ENCODE peak calls at places on chromosomes 1 and 21, in four cellular contexts. T, Y, H and B are unnamed samples.

GRCh38 chr1:223413216-223413615 is 20.0 kb downstream of the CCDC185 start:
- DNase-seq in T (no peak), H (no peak), Y (no peak), B (no peak)

GRCh38 chr21:18248171-18248570 is 3.5 kb downstream of the CHODL start:
- DNase-seq in T (no peak), H (no peak), Y (no peak), B (no peak)

GRCh38 chr1:177849130-177849529 is 120.7 kb downstream of the SEC16B start:
- DNase-seq in H (no peak), Y (peak; percentile 80), T (peak; percentile 44), B (no peak)

GRCh38 chr1:227429447-227430359 is 111.4 kb upstream of the CDC42BPA start:
- DNase-seq in Y (peak; percentile 42), T (peak; percentile 22), H (peak; percentile 73), B (no peak)

GRCh38 chr1:207814469-207814868 is 62.6 kb downstream of the CD46 start:
- DNase-seq in T (no peak), H (no peak), Y (no peak), B (no peak)

GRCh38 chr1:230972855-230973271 is 5.8 kb downstream of the TTC13 start:
- DNase-seq in H (no peak), T (no peak), Y (peak; percentile 9), B (no peak)

GRCh38 chr1:22447581-22448215 is 4.0 kb upstream of the ZBTB40 start:
- DNase-seq in Y (peak; percentile 70), H (no peak), T (peak; percentile 51), B (no peak)

GRCh38 chr1:194644528-194644927 is 1458.1 kb upstream of the B3GALT2 start:
- DNase-seq in H (no peak), T (no peak), Y (no peak), B (no peak)

GRCh38 chr1:20498116-20498515 is 9.8 kb downstream of the MUL1 start:
- DNase-seq in Y (no peak), H (no peak), T (no peak), B (no peak)

GRCh38 chr1:30706528-30706927 is 16.9 kb downstream of the MATN1 start:
- DNase-seq in Y (no peak), T (peak; percentile 24), H (peak; percentile 56), B (no peak)

GRCh38 chr1:224502459-224503160 is 68.0 kb upstream of the WDR26 start:
- DNase-seq in T (peak; percentile 15), H (peak; percentile 59), Y (no peak), B (no peak)

GRCh38 chr1:175818929-175819328 is 75.5 kb upstream of the TNR start:
- DNase-seq in T (no peak), H (no peak), Y (no peak), B (no peak)

GRCh38 chr21:44517175-44517899 is 22.7 kb downstream of the KRTAP10-1 start:
- DNase-seq in Y (no peak), T (peak; percentile 6), H (peak; percentile 48), B (no peak)

GRCh38 chr1:181179980-181180964 is 91.8 kb downstream of the IER5 start:
- DNase-seq in H (no peak), T (peak; percentile 77), Y (peak; percentile 58), B (no peak)

GRCh38 chr1:245537992-245538391 is 383.2 kb downstream of the KIF26B start:
- DNase-seq in T (peak; percentile 9), Y (peak; percentile 68), H (no peak), B (no peak)

GRCh38 chr1:174965006-174965971 is 34.5 kb upstream of the CACYBP start:
- DNase-seq in Y (no peak), H (no peak), T (no peak), B (no peak)

GRCh38 chr1:116151739-116152576 is 40.8 kb downstream of the MAB21L3 start:
- DNase-seq in T (peak; percentile 67), Y (peak; percentile 57), H (peak; percentile 93), B (peak; percentile 59)

GRCh38 chr1:3186526-3186921 is 117.5 kb downstream of the PRDM16 start:
- DNase-seq in T (peak; percentile 11), H (peak; percentile 45), Y (peak; percentile 80), B (peak; percentile 72)

GRCh38 chr1:227899820-227900449 is 47.8 kb downstream of the WNT9A start:
- DNase-seq in H (no peak), T (no peak), Y (no peak), B (peak; percentile 36)

GRCh38 chr1:209406111-209406654 is 177.3 kb upstream of the CAMK1G start:
- DNase-seq in Y (peak; percentile 56), T (no peak), H (no peak), B (no peak)

GRCh38 chr1:10549919-10550656 is 75.3 kb downstream of the PEX14 start:
- DNase-seq in Y (no peak), H (no peak), T (no peak), B (no peak)

GRCh38 chr1:30613188-30613587 is 110.2 kb downstream of the MATN1 start:
- DNase-seq in T (no peak), H (no peak), Y (no peak), B (no peak)

GRCh38 chr1:38418195-38419030 is 371.8 kb upstream of the POU3F1 start:
- DNase-seq in T (no peak), Y (peak; percentile 41), H (peak; percentile 85), B (no peak)

GRCh38 chr1:156246762-156247459 is 945 bp downstream of the PAQR6 start:
- DNase-seq in Y (no peak), T (no peak), H (no peak), B (no peak)

GRCh38 chr1:43072314-43072713 is 99.8 kb downstream of the EBNA1BP2 start:
- DNase-seq in H (no peak), Y (no peak), T (no peak), B (no peak)

GRCh38 chr1:164914208-164914607 is 355.2 kb downstream of the PBX1 start:
- DNase-seq in Y (peak; percentile 27), T (peak; percentile 79), H (peak; percentile 39), B (no peak)

GRCh38 chr1:10122926-10123325 is 87.4 kb upstream of the KIF1B start:
- DNase-seq in T (peak; percentile 26), H (no peak), Y (peak; percentile 91), B (no peak)

GRCh38 chr1:66172272-66172671 is 361.7 kb upstream of the SGIP1 start:
- DNase-seq in H (no peak), T (no peak), Y (no peak), B (no peak)

GRCh38 chr1:230145505-230145899 is 78.5 kb downstream of the GALNT2 start:
- DNase-seq in T (no peak), Y (no peak), H (peak; percentile 51), B (no peak)

GRCh38 chr1:152760551-152761190 is 2.8 kb downstream of the KPRP start:
- DNase-seq in Y (no peak), T (no peak), H (no peak), B (no peak)

GRCh38 chr21:45644041-45644906 is 749 bp downstream of the PCBP3 start:
- DNase-seq in Y (no peak), H (no peak), T (peak; percentile 28), B (no peak)

GRCh38 chr1:113389953-113390834 is at the start of gene MAGI3:
- DNase-seq in T (peak; percentile 99), H (peak; percentile 99), Y (peak; percentile 97), B (peak; percentile 99)

GRCh38 chr1:113388017-113388620 is 2.2 kb upstream of the MAGI3 start:
- DNase-seq in T (no peak), Y (no peak), H (no peak), B (no peak)

GRCh38 chr1:113390871-113391642 is 742 bp downstream of the MAGI3 start:
- DNase-seq in T (peak; percentile 25), H (peak; percentile 39), Y (no peak), B (peak; percentile 36)

GRCh38 chr1:113389356-113389952 is 861 bp upstream of the MAGI3 start:
- DNase-seq in Y (no peak), T (no peak), H (no peak), B (no peak)

DNA sequence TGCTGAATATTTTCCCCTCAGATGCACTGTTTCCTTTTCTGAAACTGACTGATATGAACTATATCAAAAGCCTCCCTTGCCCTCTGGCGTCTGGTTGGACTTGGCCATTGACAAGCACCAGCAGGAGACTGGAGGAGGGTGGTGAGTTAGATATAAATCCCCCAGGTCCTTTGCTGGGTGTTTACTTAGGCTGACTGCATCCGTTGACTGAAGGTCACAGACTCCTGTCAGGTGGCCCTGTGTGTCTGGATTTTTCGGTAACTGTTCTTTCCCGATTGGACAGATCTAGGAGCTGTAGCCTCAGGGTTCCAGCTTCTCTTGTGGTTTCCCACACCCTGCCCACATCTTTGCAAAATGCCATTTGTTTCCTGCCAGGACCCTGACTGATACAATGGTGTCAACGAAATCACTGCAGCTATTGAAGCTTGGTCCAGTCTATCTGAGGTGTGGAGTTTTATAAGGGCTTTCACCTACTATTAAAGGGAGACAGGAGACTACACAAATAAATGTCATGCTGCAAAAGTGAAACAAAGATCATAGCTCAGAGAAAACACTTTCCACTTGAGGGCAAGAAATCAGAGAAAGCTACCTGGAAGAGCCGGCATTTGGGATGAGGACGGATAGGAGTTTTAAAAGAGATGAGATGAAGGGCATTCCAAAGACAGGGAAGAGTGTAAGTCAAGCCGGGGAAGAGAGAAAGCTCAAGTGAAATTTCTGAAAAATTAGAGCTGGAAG is 1.5 kb upstream of the MAGI3 start:
- DNase-seq in H (no peak), Y (no peak), T (no peak), B (no peak)
- TF ChIP-seq CTCF in H (no peak), Y (no peak), T (no peak), B (no peak)

GRCh38 chr1:235093013-235093618 is 35.5 kb downstream of the TOMM20 start:
- DNase-seq in H (peak; percentile 67), T (peak; percentile 73), Y (peak; percentile 53), B (no peak)
- TF ChIP-seq CTCF in H (no peak), T (no peak), Y (no peak), B (no peak)

GRCh38 chr21:32782698-32783097 is 11.1 kb upstream of the PAXBP1 start:
- DNase-seq in H (peak; percentile 14), Y (no peak), T (no peak), B (no peak)
- TF ChIP-seq CTCF in H (no peak), Y (no peak), T (no peak), B (no peak)

GRCh38 chr1:63843010-63843409 is 69.2 kb downstream of the ROR1 start:
- DNase-seq in T (no peak), Y (no peak), H (no peak), B (no peak)

GRCh38 chr1:63845346-63845745 is 71.5 kb downstream of the ROR1 start:
- DNase-seq in H (no peak), Y (no peak), T (no peak), B (no peak)

GRCh38 chr1:63848764-63849548 is 75.1 kb downstream of the ROR1 start:
- DNase-seq in Y (peak; percentile 33), T (no peak), H (no peak), B (no peak)

GRCh38 chr1:63843884-63844283 is 70.1 kb downstream of the ROR1 start:
- DNase-seq in Y (no peak), T (no peak), H (no peak), B (no peak)

GRCh38 chr1:63847308-63847910 is 73.6 kb downstream of the ROR1 start:
- DNase-seq in T (no peak), H (no peak), Y (no peak), B (peak; percentile 64)
- TF ChIP-seq CTCF in T (no peak), H (no peak), Y (no peak), B (no peak)

GRCh38 chr1:211648980-211649934 is 26.2 kb downstream of the NEK2 start:
- DNase-seq in H (peak; percentile 52), T (peak; percentile 41), Y (no peak), B (no peak)
- TF ChIP-seq CTCF in H (peak; percentile 62), T (no peak), Y (no peak), B (peak; percentile 43)

DNA sequence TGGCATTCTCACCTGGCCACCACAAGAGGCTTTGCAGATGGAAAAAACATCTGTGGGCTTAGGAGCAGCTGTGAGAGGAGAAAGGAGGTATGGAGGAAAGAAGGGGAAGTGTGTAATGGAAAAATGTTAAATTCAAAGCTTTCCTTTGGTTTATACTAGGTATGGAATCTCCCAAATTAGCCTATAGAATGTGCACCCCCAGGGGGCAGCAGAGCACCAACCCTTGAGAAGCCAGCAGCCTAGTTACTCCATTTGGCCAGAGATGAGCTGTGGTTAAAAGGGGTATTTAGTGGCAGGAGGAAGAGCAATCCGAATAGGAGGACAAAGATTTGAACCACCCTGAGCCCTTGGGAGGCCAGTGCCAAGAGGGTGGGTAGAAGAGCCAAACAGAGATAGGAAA is 97.5 kb upstream of the CTTNBP2NL start:
- DNase-seq in Y (no peak), T (peak; percentile 53), H (peak; percentile 72), B (peak; percentile 19)
- TF ChIP-seq CTCF in Y (peak; percentile 51), T (peak; percentile 60), H (peak; percentile 78), B (peak; percentile 30)